ENCODE peak calls at places on chromosomes 1 and 21, in eight cellular contexts. Y is activated CD4-positive, alpha-beta T cell treated with anti-CD3 and anti-CD28 coated beads for 4 hours; L is SJSA1; V is WTC11; B is ELR; T is posterior vena cava; W is NCI-H1105; N is amniotic stem cell. M is an unnamed sample.

GRCh38 chr1:176796583-176796982 is 333.6 kb downstream of the PAPPA2 start:
- DNase-seq in Y (no peak), L (no peak), V (no peak), B (no peak), T (no peak), W (no peak), N (no peak), M (no peak)

GRCh38 chr1:231272880-231273279 is 31.9 kb downstream of the GNPAT start:
- DNase-seq in Y (no peak), L (no peak), V (no peak), B (peak; percentile 17), T (no peak), W (no peak), N (no peak), M (no peak)

GRCh38 chr1:203771901-203772301 is 6.9 kb downstream of the LAX1 start:
- DNase-seq in Y (no peak), L (no peak), V (no peak), B (no peak), T (no peak), W (no peak), N (no peak), M (peak; percentile 50)

GRCh38 chr1:216221260-216221700 is 202.0 kb downstream of the USH2A start:
- DNase-seq in Y (no peak), L (no peak), V (peak; percentile 41), B (peak; percentile 83), T (no peak), W (peak; percentile 70), N (peak; percentile 58), M (peak; percentile 59)

GRCh38 chr21:42844411-42845113 is 34.8 kb downstream of the WDR4 start:
- DNase-seq in Y (no peak), L (no peak), V (peak; percentile 9), B (no peak), T (peak; percentile 68), W (no peak), N (no peak), M (no peak)

GRCh38 chr1:16076871-16077250 is 3.4 kb upstream of the FAM131C start:
- DNase-seq in Y (no peak), L (no peak), V (no peak), B (peak; percentile 64), T (no peak), W (no peak), N (peak; percentile 49), M (peak; percentile 88)

GRCh38 chr1:89532228-89532627 is 7.6 kb downstream of the LRRC8B start:
- DNase-seq in Y (no peak), L (no peak), V (no peak), B (no peak), T (no peak), W (no peak), N (no peak), M (no peak)

GRCh38 chr1:79875187-79875586 is 868.7 kb upstream of the ADGRL4 start:
- DNase-seq in Y (no peak), L (no peak), V (no peak), B (no peak), T (no peak), W (no peak), N (no peak), M (no peak)

GRCh38 chr21:9735421-9735961 is 785.9 kb upstream of the TPTE start:
- DNase-seq in Y (no peak), L (no peak), V (no peak), B (no peak), T (peak; percentile 83), W (no peak), N (no peak), M (no peak)

GRCh38 chr1:35475356-35475755 is 81.8 kb downstream of the KIAA0319L start:
- DNase-seq in Y (no peak), L (no peak), V (no peak), B (no peak), T (no peak), W (no peak), N (no peak), M (no peak)

GRCh38 chr21:34147835-34148804 is 74.7 kb downstream of the MRPS6 start:
- DNase-seq in Y (no peak), L (no peak), V (no peak), B (no peak), T (no peak), W (no peak), N (no peak), M (no peak)

GRCh38 chr1:182206628-182207239 is 145.2 kb upstream of the ZNF648 start:
- DNase-seq in Y (no peak), L (no peak), V (no peak), B (no peak), T (peak; percentile 87), W (no peak), N (no peak), M (no peak)

GRCh38 chr1:82395450-82395849 is 594.7 kb downstream of the ADGRL2 start:
- DNase-seq in Y (no peak), L (no peak), V (no peak), B (no peak), T (no peak), W (no peak), N (no peak), M (no peak)

GRCh38 chr1:235011064-235011598 is 117.5 kb downstream of the TOMM20 start:
- DNase-seq in Y (peak; percentile 77), L (no peak), V (no peak), B (no peak), T (no peak), W (no peak), N (no peak), M (no peak)

GRCh38 chr1:95506736-95507404 is 272.9 kb downstream of the RWDD3 start:
- DNase-seq in Y (no peak), L (no peak), V (no peak), B (no peak), T (no peak), W (no peak), N (no peak), M (no peak)

GRCh38 chr1:42684139-42684538 is 1.9 kb downstream of the YBX1 start:
- DNase-seq in Y (no peak), L (no peak), V (no peak), B (peak; percentile 56), T (no peak), W (no peak), N (no peak), M (peak; percentile 30)

GRCh38 chr1:30770150-30770549 is 12.6 kb upstream of the LAPTM5 start:
- DNase-seq in Y (no peak), L (no peak), V (no peak), B (no peak), T (no peak), W (no peak), N (no peak), M (no peak)

GRCh38 chr1:182197555-182197954 is 136.0 kb upstream of the ZNF648 start:
- DNase-seq in Y (no peak), L (no peak), V (no peak), B (no peak), T (no peak), W (no peak), N (no peak), M (no peak)

GRCh38 chr1:43836267-43836951 is 97.2 kb upstream of the ARTN start:
- DNase-seq in Y (peak; percentile 71), L (peak; percentile 76), V (no peak), B (peak; percentile 62), T (no peak), W (peak; percentile 98), N (no peak), M (peak; percentile 24)

GRCh38 chr21:38386967-38387366 is 111.3 kb downstream of the ERG start:
- DNase-seq in Y (no peak), L (no peak), V (no peak), B (peak; percentile 38), T (no peak), W (no peak), N (no peak), M (no peak)

M was measured in MG63.